ENCODE peak calls at places on chromosomes 16 and 17, in seven cellular contexts. One of them, this sample, is unnamed.

GRCh38 chr17:66652840-66653507 is 181.9 kb upstream of the CACNG5 start:
- DNase-seq in activated T-helper 1 cell treated with anti-CD3 and anti-CD28 coated beads, Interleukin-12 subunit alpha, Interleukin-12 subunit beta, Interleukin-2, Interleukin-4 antibody, amounts not matched to agents 30 ng/mL and 10 ng/mL and 1 ng/mL, durations not matched to agents 14 hours and 24 hours and 36 hours: no peak
- DNase-seq in T-helper 17 cell: no peak
- DNase-seq in right atrium auricular region: no peak
- DNase-seq in SW480: no peak
- DNase-seq in GM13977: no peak
- DNase-seq in amniotic stem cell: no peak
- DNase-seq in this sample: no peak

GRCh38 chr17:30970757-30971567 is at the start of gene RNF135:
- DNase-seq in amniotic stem cell: peak; percentile 51
- DNase-seq in SW480: no peak
- DNase-seq in GM13977: peak; percentile 87
- DNase-seq in T-helper 17 cell: peak; percentile 35
- DNase-seq in activated T-helper 1 cell treated with anti-CD3 and anti-CD28 coated beads, Interleukin-12 subunit alpha, Interleukin-12 subunit beta, Interleukin-2, Interleukin-4 antibody, amounts not matched to agents 30 ng/mL and 10 ng/mL and 1 ng/mL, durations not matched to agents 14 hours and 24 hours and 36 hours: peak; percentile 62
- DNase-seq in right atrium auricular region: peak; percentile 85
- DNase-seq in this sample: peak; percentile 8

GRCh38 chr16:73032548-73033270 is 15.2 kb downstream of the ZFHX3 start:
- DNase-seq in amniotic stem cell: no peak
- DNase-seq in right atrium auricular region: no peak
- DNase-seq in activated T-helper 1 cell treated with anti-CD3 and anti-CD28 coated beads, Interleukin-12 subunit alpha, Interleukin-12 subunit beta, Interleukin-2, Interleukin-4 antibody, amounts not matched to agents 30 ng/mL and 10 ng/mL and 1 ng/mL, durations not matched to agents 14 hours and 24 hours and 36 hours: no peak
- DNase-seq in SW480: no peak
- DNase-seq in GM13977: peak; percentile 48
- DNase-seq in T-helper 17 cell: no peak
- DNase-seq in this sample: no peak

GRCh38 chr17:80030730-80031410 is 4.8 kb downstream of the TBC1D16 start:
- DNase-seq in right atrium auricular region: no peak
- DNase-seq in amniotic stem cell: no peak
- DNase-seq in T-helper 17 cell: no peak
- DNase-seq in activated T-helper 1 cell treated with anti-CD3 and anti-CD28 coated beads, Interleukin-12 subunit alpha, Interleukin-12 subunit beta, Interleukin-2, Interleukin-4 antibody, amounts not matched to agents 30 ng/mL and 10 ng/mL and 1 ng/mL, durations not matched to agents 14 hours and 24 hours and 36 hours: no peak
- DNase-seq in SW480: no peak
- DNase-seq in GM13977: no peak
- DNase-seq in this sample: no peak

GRCh38 chr16:28878083-28878926 is at the start of gene ATP2A1:
- DNase-seq in amniotic stem cell: no peak
- DNase-seq in GM13977: no peak
- DNase-seq in SW480: no peak
- DNase-seq in T-helper 17 cell: no peak
- DNase-seq in activated T-helper 1 cell treated with anti-CD3 and anti-CD28 coated beads, Interleukin-12 subunit alpha, Interleukin-12 subunit beta, Interleukin-2, Interleukin-4 antibody, amounts not matched to agents 30 ng/mL and 10 ng/mL and 1 ng/mL, durations not matched to agents 14 hours and 24 hours and 36 hours: no peak
- DNase-seq in right atrium auricular region: no peak
- DNase-seq in this sample: no peak

GRCh38 chr17:67754001-67754400 is 36.3 kb downstream of the NOL11 start:
- DNase-seq in SW480: no peak
- DNase-seq in GM13977: no peak
- DNase-seq in T-helper 17 cell: no peak
- DNase-seq in activated T-helper 1 cell treated with anti-CD3 and anti-CD28 coated beads, Interleukin-12 subunit alpha, Interleukin-12 subunit beta, Interleukin-2, Interleukin-4 antibody, amounts not matched to agents 30 ng/mL and 10 ng/mL and 1 ng/mL, durations not matched to agents 14 hours and 24 hours and 36 hours: no peak
- DNase-seq in right atrium auricular region: no peak
- DNase-seq in amniotic stem cell: no peak
- DNase-seq in this sample: no peak

GRCh38 chr17:16282522-16282921 is 65.5 kb downstream of the PIGL start:
- DNase-seq in SW480: peak; percentile 62
- DNase-seq in GM13977: no peak
- DNase-seq in activated T-helper 1 cell treated with anti-CD3 and anti-CD28 coated beads, Interleukin-12 subunit alpha, Interleukin-12 subunit beta, Interleukin-2, Interleukin-4 antibody, amounts not matched to agents 30 ng/mL and 10 ng/mL and 1 ng/mL, durations not matched to agents 14 hours and 24 hours and 36 hours: no peak
- DNase-seq in right atrium auricular region: no peak
- DNase-seq in T-helper 17 cell: no peak
- DNase-seq in amniotic stem cell: peak; percentile 71
- DNase-seq in this sample: no peak

GRCh38 chr16:86953631-86954465 is 363.3 kb downstream of the C16orf95 start:
- DNase-seq in SW480: no peak
- DNase-seq in right atrium auricular region: no peak
- DNase-seq in GM13977: no peak
- DNase-seq in T-helper 17 cell: no peak
- DNase-seq in amniotic stem cell: no peak
- DNase-seq in activated T-helper 1 cell treated with anti-CD3 and anti-CD28 coated beads, Interleukin-12 subunit alpha, Interleukin-12 subunit beta, Interleukin-2, Interleukin-4 antibody, amounts not matched to agents 30 ng/mL and 10 ng/mL and 1 ng/mL, durations not matched to agents 14 hours and 24 hours and 36 hours: no peak
- DNase-seq in this sample: no peak

GRCh38 chr17:75878174-75878998 is at the start of gene TRIM47:
- DNase-seq in amniotic stem cell: no peak
- DNase-seq in activated T-helper 1 cell treated with anti-CD3 and anti-CD28 coated beads, Interleukin-12 subunit alpha, Interleukin-12 subunit beta, Interleukin-2, Interleukin-4 antibody, amounts not matched to agents 30 ng/mL and 10 ng/mL and 1 ng/mL, durations not matched to agents 14 hours and 24 hours and 36 hours: no peak
- DNase-seq in right atrium auricular region: peak; percentile 72
- DNase-seq in T-helper 17 cell: no peak
- DNase-seq in SW480: peak; percentile 75
- DNase-seq in GM13977: no peak
- DNase-seq in this sample: no peak

GRCh38 chr16:50573947-50574751 is 26.0 kb downstream of the NKD1 start:
- DNase-seq in right atrium auricular region: no peak
- DNase-seq in SW480: no peak
- DNase-seq in GM13977: no peak
- DNase-seq in activated T-helper 1 cell treated with anti-CD3 and anti-CD28 coated beads, Interleukin-12 subunit alpha, Interleukin-12 subunit beta, Interleukin-2, Interleukin-4 antibody, amounts not matched to agents 30 ng/mL and 10 ng/mL and 1 ng/mL, durations not matched to agents 14 hours and 24 hours and 36 hours: no peak
- DNase-seq in T-helper 17 cell: no peak
- DNase-seq in amniotic stem cell: no peak
- DNase-seq in this sample: no peak

GRCh38 chr17:10135539-10136257 is 62.7 kb downstream of the GAS7 start:
- DNase-seq in right atrium auricular region: peak; percentile 78
- DNase-seq in T-helper 17 cell: no peak
- DNase-seq in activated T-helper 1 cell treated with anti-CD3 and anti-CD28 coated beads, Interleukin-12 subunit alpha, Interleukin-12 subunit beta, Interleukin-2, Interleukin-4 antibody, amounts not matched to agents 30 ng/mL and 10 ng/mL and 1 ng/mL, durations not matched to agents 14 hours and 24 hours and 36 hours: no peak
- DNase-seq in SW480: no peak
- DNase-seq in GM13977: no peak
- DNase-seq in amniotic stem cell: no peak
- DNase-seq in this sample: no peak

GRCh38 chr17:72222971-72223370 is 102.2 kb downstream of the SOX9 start:
- DNase-seq in SW480: no peak
- DNase-seq in amniotic stem cell: no peak
- DNase-seq in GM13977: no peak
- DNase-seq in T-helper 17 cell: no peak
- DNase-seq in right atrium auricular region: no peak
- DNase-seq in activated T-helper 1 cell treated with anti-CD3 and anti-CD28 coated beads, Interleukin-12 subunit alpha, Interleukin-12 subunit beta, Interleukin-2, Interleukin-4 antibody, amounts not matched to agents 30 ng/mL and 10 ng/mL and 1 ng/mL, durations not matched to agents 14 hours and 24 hours and 36 hours: no peak
- DNase-seq in this sample: no peak

This sample was measured in effector CD8-positive, alpha-beta T cell.